ENCODE peak calls at places on chromosome 12, in four cellular contexts. W, K, R and V are unnamed samples.

GRCh38 chr12:82789674-82790073 is 103.0 kb downstream of the TMTC2 start:
- DNase-seq in K (no peak), W (no peak), R (no peak), V (no peak)

GRCh38 chr12:26011099-26011498 is 52.6 kb downstream of the RASSF8 start:
- DNase-seq in W (no peak), K (no peak), R (no peak), V (no peak)

GRCh38 chr12:74499192-74499591 is 38.4 kb upstream of the ATXN7L3B start:
- DNase-seq in K (no peak), W (no peak), R (no peak), V (no peak)

GRCh38 chr12:53179694-53180269 is 740 bp upstream of the ZNF740 start:
- DNase-seq in W (no peak), K (no peak), R (no peak), V (no peak)

GRCh38 chr12:116263844-116264243 is 13.6 kb downstream of the MED13L start:
- DNase-seq in K (no peak), W (no peak), R (no peak), V (peak)

GRCh38 chr12:95553202-95553943 is 2.1 kb upstream of the USP44 start:
- DNase-seq in R (no peak), K (no peak), W (no peak), V (peak)

GRCh38 chr12:93025145-93026103 is 96.3 kb upstream of the EEA1 start:
- DNase-seq in K (no peak), R (peak), W (no peak), V (peak)

GRCh38 chr12:12628013-12628412 is 16.3 kb downstream of the CREBL2 start:
- DNase-seq in W (no peak), R (no peak), K (no peak), V (no peak)

GRCh38 chr12:230925-231671 is 17.1 kb upstream of the SLC6A12 start:
- DNase-seq in W (no peak), R (no peak), K (no peak), V (no peak)